ENCODE peak calls at places on chromosomes 3 and 15, in eight cellular contexts. N is SJCRH30; M is astrocyte; W is thoracic aorta; O is neuronal stem cell; H is PC-9; X is substantia nigra; D is naive thymus-derived CD4-positive, alpha-beta T cell. P is an unnamed sample.

GRCh38 chr15:77107068-77107467 is 36.2 kb upstream of the TSPAN3 start:
- DNase-seq in O (no peak), X (peak), W (no peak), D (no peak), N (peak), M (no peak), H (no peak), P (no peak)

GRCh38 chr3:183537295-183537730 is 18.2 kb downstream of the KLHL6 start:
- DNase-seq in X (no peak), O (no peak), W (no peak), M (peak), N (no peak), H (no peak), D (no peak), P (no peak)

GRCh38 chr15:78983146-78983918 is 38.5 kb upstream of the CTSH start:
- DNase-seq in W (no peak), D (no peak), M (no peak), H (no peak), O (no peak), X (no peak), N (no peak), P (no peak)

GRCh38 chr15:87764461-87765236 is 491.9 kb downstream of the NTRK3 start:
- DNase-seq in D (no peak), H (no peak), O (peak), M (peak), N (peak), X (no peak), W (no peak), P (no peak)

GRCh38 chr15:43483306-43484128 is 9.4 kb downstream of the TP53BP1 start:
- DNase-seq in N (no peak), O (no peak), X (no peak), H (no peak), M (no peak), D (no peak), W (no peak), P (no peak)

GRCh38 chr3:155110996-155111901 is 31.1 kb downstream of the MME start:
- DNase-seq in O (no peak), H (no peak), M (no peak), W (no peak), N (no peak), X (no peak), D (no peak), P (no peak)

GRCh38 chr3:151772825-151773480 is 39.2 kb downstream of the AADACL2 start:
- DNase-seq in N (no peak), W (no peak), O (no peak), M (no peak), D (no peak), X (no peak), H (no peak), P (no peak)

GRCh38 chr15:60912984-60913697 is 316.0 kb downstream of the RORA start:
- DNase-seq in H (no peak), M (no peak), O (no peak), D (no peak), W (no peak), N (no peak), X (peak), P (no peak)

GRCh38 chr15:80880086-80880485 is 100.9 kb downstream of the CEMIP start:
- DNase-seq in W (no peak), O (no peak), D (no peak), M (no peak), N (no peak), H (no peak), X (no peak), P (no peak)

GRCh38 chr3:112815981-112816380 is 30.7 kb downstream of the CD200R1L start:
- DNase-seq in X (no peak), M (peak), O (no peak), W (no peak), D (no peak), N (no peak), H (peak), P (no peak)

GRCh38 chr3:125129512-125129962 is 73.7 kb upstream of the HEG1 start:
- DNase-seq in W (peak), N (peak), M (peak), X (no peak), O (no peak), H (peak), D (no peak), P (peak)

GRCh38 chr3:192833177-192833890 is 84.3 kb downstream of the MB21D2 start:
- DNase-seq in H (no peak), O (no peak), M (peak), N (no peak), W (no peak), D (no peak), X (no peak), P (no peak)

GRCh38 chr3:127630811-127631714 is 2.1 kb downstream of the PODXL2 start:
- DNase-seq in O (no peak), X (no peak), W (no peak), D (no peak), M (no peak), N (no peak), H (no peak), P (no peak)

DNA sequence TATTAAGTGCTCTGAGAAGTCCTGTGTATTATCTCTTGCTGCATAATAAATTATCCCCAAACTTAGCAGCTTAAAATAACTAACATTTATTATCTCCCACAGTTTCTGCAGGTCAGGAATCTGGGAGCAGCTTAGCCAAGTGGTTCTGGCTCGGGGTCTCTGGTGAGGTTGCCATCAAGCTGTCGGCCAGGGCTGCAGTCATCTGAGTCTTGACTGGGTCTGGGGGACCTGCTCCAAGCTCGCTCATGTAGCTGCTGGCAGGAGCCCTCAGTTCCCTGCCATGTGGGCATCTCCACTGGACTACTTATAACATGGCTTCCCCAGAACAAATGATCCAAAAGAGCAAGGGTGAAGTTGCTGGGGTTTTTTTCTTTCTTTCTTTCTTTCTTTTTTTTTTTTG is 80.7 kb downstream of the SMAD6 start:
- DNase-seq in O (no peak), D (no peak), W (no peak), N (no peak), H (no peak), M (no peak), X (no peak), P (no peak)
- H3K27ac ChIP-seq in O (no peak), D (no peak), W (peak), N (no peak), H (no peak), M (no peak), X (no peak), P (no peak)

GRCh38 chr15:99668533-99669182 is 64.6 kb downstream of the LYSMD4 start:
- DNase-seq in N (no peak), H (no peak), W (no peak), D (no peak), X (no peak), M (no peak), O (no peak), P (no peak)

GRCh38 chr15:99669250-99669649 is 64.0 kb downstream of the LYSMD4 start:
- DNase-seq in X (no peak), M (no peak), W (no peak), N (no peak), H (no peak), D (no peak), O (no peak), P (no peak)

GRCh38 chr15:99674279-99674678 is 59.0 kb downstream of the LYSMD4 start:
- DNase-seq in W (no peak), N (no peak), H (no peak), M (no peak), D (no peak), O (no peak), X (no peak), P (no peak)

GRCh38 chr15:99671926-99672701 is 61.1 kb downstream of the LYSMD4 start:
- DNase-seq in M (no peak), D (no peak), X (no peak), H (no peak), W (no peak), N (no peak), O (no peak), P (no peak)

DNA sequence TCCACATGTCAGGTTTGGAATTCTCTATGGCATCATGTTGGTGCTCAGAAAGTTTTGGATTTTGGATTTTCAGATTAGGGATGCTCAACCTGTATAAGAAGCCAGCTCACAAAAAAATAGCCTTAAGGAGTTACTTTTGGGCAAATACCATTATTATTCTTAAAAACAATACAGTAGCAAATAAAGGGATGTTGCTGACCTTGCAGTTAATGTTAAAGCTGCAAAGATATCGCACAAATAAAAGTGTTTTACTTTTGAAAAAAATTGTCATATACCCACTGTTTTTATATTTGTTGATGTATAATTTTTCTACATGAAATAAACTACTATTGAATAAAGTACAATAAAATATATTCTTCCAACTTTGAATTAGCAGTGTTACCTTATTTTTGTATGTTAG is 60.1 kb downstream of the LYSMD4 start:
- DNase-seq in O (no peak), X (no peak), H (no peak), D (no peak), M (no peak), W (no peak), N (no peak), P (no peak)
- H3K27ac ChIP-seq in O (no peak), X (no peak), H (no peak), D (no peak), M (no peak), W (no peak), N (no peak), P (no peak)

GRCh38 chr3:37609711-37610110 is 252.0 kb upstream of the CTDSPL start:
- DNase-seq in N (no peak), H (no peak), D (no peak), O (no peak), M (no peak), W (no peak), X (no peak), P (no peak)
- H3K27ac ChIP-seq in N (no peak), H (no peak), D (no peak), O (no peak), M (no peak), W (peak), X (no peak), P (no peak)

DNA sequence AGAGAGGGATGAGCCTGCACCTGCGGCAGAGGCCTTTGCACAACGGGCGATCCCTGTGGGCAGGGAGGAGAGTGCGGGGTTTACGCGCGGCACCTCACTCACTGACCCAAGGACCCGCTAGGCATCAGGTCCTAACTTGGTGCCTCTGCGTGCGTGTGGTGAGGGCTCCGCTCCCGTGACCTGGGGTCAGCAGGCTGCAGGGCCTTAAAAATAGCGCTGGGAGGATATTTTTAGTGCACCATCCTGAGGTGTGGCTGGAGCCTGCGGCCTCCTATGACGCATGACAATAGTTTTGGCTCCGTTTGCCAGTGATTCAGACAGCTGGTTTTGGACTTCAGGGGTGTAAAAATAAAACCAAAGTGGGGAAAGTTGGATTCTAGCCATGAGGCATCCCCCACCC is 139.0 kb downstream of the FAM43A start:
- DNase-seq in H (no peak), M (peak), X (no peak), D (no peak), O (no peak), N (no peak), W (no peak), P (no peak)
- H3K27ac ChIP-seq in H (no peak), M (no peak), X (no peak), D (no peak), O (no peak), N (no peak), W (no peak), P (no peak)

GRCh38 chr3:11612515-11613184 is 31.1 kb downstream of the VGLL4 start:
- DNase-seq in X (no peak), M (no peak), D (no peak), H (no peak), N (no peak), W (no peak), O (no peak), P (no peak)
- H3K27ac ChIP-seq in X (no peak), M (no peak), D (no peak), H (no peak), N (no peak), W (no peak), O (no peak), P (peak)

DNA sequence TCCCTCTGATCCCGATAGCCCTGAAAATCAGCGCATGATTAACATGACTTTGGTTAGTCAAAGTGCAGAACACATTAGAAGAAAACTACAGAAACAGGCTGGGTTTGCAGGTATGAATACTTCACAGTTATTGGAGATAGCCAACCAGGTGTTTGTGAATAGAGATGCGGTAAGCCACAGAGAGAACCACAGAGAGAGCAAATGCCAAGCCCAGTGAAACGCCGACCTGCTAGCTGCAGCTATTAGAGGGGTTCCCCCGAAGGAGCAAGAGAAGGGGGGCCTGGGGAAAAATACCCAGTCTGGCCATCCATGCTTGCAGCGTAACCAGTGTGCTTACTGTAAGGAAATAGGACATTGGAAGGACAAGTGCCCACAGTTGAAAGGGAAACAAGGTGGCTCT is 523.9 kb upstream of the CNTN3 start:
- DNase-seq in M (no peak), H (no peak), W (no peak), X (no peak), D (no peak), O (no peak), N (no peak), P (no peak)
- H3K27ac ChIP-seq in M (no peak), H (no peak), W (no peak), X (no peak), D (no peak), O (no peak), N (no peak), P (no peak)

GRCh38 chr3:30864836-30865235 is 29.6 kb downstream of the GADL1 start:
- DNase-seq in N (no peak), W (no peak), H (no peak), X (no peak), D (no peak), M (peak), O (no peak), P (no peak)

GRCh38 chr3:30858894-30859389 is 35.5 kb downstream of the GADL1 start:
- DNase-seq in D (no peak), H (no peak), M (no peak), O (no peak), X (no peak), W (no peak), N (no peak), P (no peak)

DNA sequence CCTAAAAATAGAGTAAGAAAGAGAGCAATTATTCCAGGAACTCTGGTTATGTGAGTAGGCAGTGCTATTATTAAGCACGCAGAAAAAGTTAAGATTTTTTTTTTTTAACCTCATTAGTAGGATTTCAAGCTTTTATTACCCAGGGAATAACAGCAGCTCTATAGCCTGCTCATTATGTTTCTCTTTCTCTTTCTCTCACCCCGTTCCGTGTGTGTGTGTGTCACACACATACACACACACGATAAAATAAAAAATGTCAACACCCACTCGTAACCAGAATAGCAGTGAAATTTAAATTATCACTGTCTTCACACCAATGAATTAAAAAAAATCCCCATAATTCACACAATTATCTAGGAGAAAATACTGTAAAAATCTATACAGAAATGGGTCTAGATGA is 30.3 kb downstream of the GADL1 start:
- DNase-seq in X (no peak), O (no peak), H (no peak), N (no peak), W (no peak), M (no peak), D (no peak), P (no peak)
- H3K27ac ChIP-seq in X (no peak), O (no peak), H (no peak), N (no peak), W (no peak), M (no peak), D (no peak), P (no peak)

GRCh38 chr15:48002772-48003171 is 118.0 kb upstream of the SLC24A5 start:
- DNase-seq in H (no peak), X (no peak), M (no peak), D (no peak), N (no peak), O (no peak), W (no peak), P (no peak)

GRCh38 chr15:48003447-48003846 is 117.3 kb upstream of the SLC24A5 start:
- DNase-seq in W (no peak), N (no peak), H (no peak), X (no peak), D (no peak), O (no peak), M (no peak), P (no peak)

GRCh38 chr15:48005077-48005476 is 115.7 kb upstream of the SLC24A5 start:
- DNase-seq in W (no peak), H (no peak), N (no peak), O (no peak), M (no peak), D (no peak), X (no peak), P (no peak)

GRCh38 chr15:47998523-47999113 is 122.2 kb upstream of the SLC24A5 start:
- DNase-seq in W (no peak), D (no peak), H (no peak), O (no peak), M (no peak), N (no peak), X (no peak), P (no peak)

GRCh38 chr15:48001393-48002059 is 119.3 kb upstream of the SLC24A5 start:
- DNase-seq in W (no peak), D (no peak), O (no peak), M (no peak), X (no peak), H (no peak), N (no peak), P (no peak)
- H3K27ac ChIP-seq in W (no peak), D (no peak), O (no peak), M (no peak), X (no peak), H (no peak), N (no peak), P (no peak)

GRCh38 chr3:190056795-190057194 is 63.9 kb downstream of the P3H2 start:
- DNase-seq in M (peak), O (no peak), W (no peak), N (no peak), H (no peak), X (no peak), D (no peak), P (no peak)

GRCh38 chr3:190053919-190054672 is 66.6 kb downstream of the P3H2 start:
- DNase-seq in W (no peak), O (no peak), H (peak), M (peak), X (no peak), D (no peak), N (no peak), P (no peak)

GRCh38 chr3:190048831-190049541 is 71.7 kb downstream of the P3H2 start:
- DNase-seq in W (peak), M (peak), N (no peak), X (no peak), D (no peak), H (no peak), O (no peak), P (no peak)

GRCh38 chr3:190055773-190056172 is 64.9 kb downstream of the P3H2 start:
- DNase-seq in X (no peak), D (no peak), N (no peak), O (no peak), W (no peak), H (no peak), M (no peak), P (no peak)

DNA sequence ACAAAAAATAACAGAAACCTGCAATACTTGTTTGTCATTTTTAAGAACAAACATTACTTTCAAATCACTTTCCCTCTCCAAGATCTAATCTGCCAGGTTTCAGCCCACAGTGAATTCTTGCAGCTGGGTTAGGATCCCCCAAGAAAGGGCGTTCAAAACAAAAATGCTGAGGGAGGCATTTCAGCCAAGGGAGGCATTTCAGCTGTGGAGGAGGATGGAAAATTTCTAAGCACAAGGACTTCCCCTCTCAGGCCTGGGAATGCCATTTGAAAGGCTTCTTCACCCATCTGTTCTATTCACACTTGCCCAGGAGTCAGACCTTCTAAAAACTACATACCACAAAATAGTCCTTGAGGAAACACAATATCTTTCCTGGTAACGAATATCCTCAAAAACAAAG is 69.1 kb downstream of the P3H2 start:
- DNase-seq in M (no peak), O (no peak), X (no peak), W (no peak), H (no peak), D (no peak), N (no peak), P (no peak)
- H3K27ac ChIP-seq in M (no peak), O (peak), X (no peak), W (no peak), H (no peak), D (no peak), N (no peak), P (no peak)